ENCODE peak calls at places on chromosomes 12 and 14, in four cellular contexts. A, C, Z and B are unnamed samples.

GRCh38 chr14:52355016-52355430 is 40.9 kb downstream of the PTGER2 start:
- DNase-seq in C (no peak), A (no peak), Z (no peak), B (no peak)

GRCh38 chr12:121365416-121366062 is 13.3 kb upstream of the ANAPC5 start:
- DNase-seq in C (no peak), Z (no peak), A (no peak), B (no peak)

GRCh38 chr12:97308576-97309198 is 153.9 kb upstream of the RMST start:
- DNase-seq in Z (peak), C (peak), A (peak), B (no peak)

GRCh38 chr12:65918057-65918456 is 93.8 kb downstream of the HMGA2 start:
- DNase-seq in A (no peak), Z (peak), C (peak), B (no peak)

GRCh38 chr12:78331764-78332163 is 501.1 kb downstream of the NAV3 start:
- DNase-seq in Z (no peak), A (no peak), C (no peak), B (no peak)

GRCh38 chr14:21379338-21379737 is 4.5 kb downstream of the SUPT16H start:
- DNase-seq in C (no peak), Z (no peak), A (no peak), B (no peak)

GRCh38 chr14:65329481-65329880 is 83.0 kb upstream of the FUT8 start:
- DNase-seq in A (no peak), Z (no peak), C (no peak), B (no peak)

GRCh38 chr12:26034371-26035142 is 76.1 kb downstream of the RASSF8 start:
- DNase-seq in A (no peak), C (no peak), Z (no peak), B (no peak)

GRCh38 chr14:67650694-67651093 is 23.7 kb downstream of the VTI1B start:
- DNase-seq in C (no peak), A (no peak), Z (no peak), B (no peak)

GRCh38 chr14:67569011-67569650 is 30.9 kb downstream of the PIGH start:
- DNase-seq in C (no peak), A (no peak), Z (no peak), B (no peak)

GRCh38 chr14:69114763-69115162 is 38.2 kb downstream of the DCAF5 start:
- DNase-seq in C (no peak), A (no peak), Z (no peak), B (no peak)

GRCh38 chr12:54419088-54419887 is at the start of gene ITGA5:
- DNase-seq in C (no peak), A (peak), Z (peak), B (no peak)

GRCh38 chr12:51678086-51678724 is 87.2 kb downstream of the SCN8A start:
- DNase-seq in C (peak), A (peak), Z (peak), B (peak)

GRCh38 chr12:31773223-31773750 is 44.5 kb upstream of the AMN1 start:
- DNase-seq in C (peak), A (no peak), Z (no peak), B (no peak)

GRCh38 chr12:13066459-13066858 is 22.3 kb downstream of the FAM234B start:
- DNase-seq in Z (no peak), A (no peak), C (no peak), B (no peak)

GRCh38 chr14:106564058-106564643 is 1037.8 kb downstream of the TMEM121 start:
- DNase-seq in A (peak), C (peak), Z (peak), B (peak)
- TF ChIP-seq CTCF in A (no peak), C (peak), Z (peak), B (peak)

GRCh38 chr14:91138511-91139359 is 24.9 kb downstream of the DGLUCY start:
- DNase-seq in C (peak), Z (peak), A (peak), B (peak)

GRCh38 chr14:91143862-91144261 is 30.0 kb downstream of the DGLUCY start:
- DNase-seq in C (no peak), A (no peak), Z (no peak), B (no peak)

GRCh38 chr14:91142214-91142668 is 28.4 kb downstream of the DGLUCY start:
- DNase-seq in A (no peak), C (peak), Z (peak), B (peak)

GRCh38 chr14:91139776-91140175 is 25.9 kb downstream of the DGLUCY start:
- DNase-seq in C (no peak), A (no peak), Z (no peak), B (no peak)

GRCh38 chr14:91140672-91141071 is 26.8 kb downstream of the DGLUCY start:
- DNase-seq in A (peak), Z (no peak), C (peak), B (no peak)
- TF ChIP-seq CTCF in A (peak), Z (no peak), C (peak), B (peak)

DNA sequence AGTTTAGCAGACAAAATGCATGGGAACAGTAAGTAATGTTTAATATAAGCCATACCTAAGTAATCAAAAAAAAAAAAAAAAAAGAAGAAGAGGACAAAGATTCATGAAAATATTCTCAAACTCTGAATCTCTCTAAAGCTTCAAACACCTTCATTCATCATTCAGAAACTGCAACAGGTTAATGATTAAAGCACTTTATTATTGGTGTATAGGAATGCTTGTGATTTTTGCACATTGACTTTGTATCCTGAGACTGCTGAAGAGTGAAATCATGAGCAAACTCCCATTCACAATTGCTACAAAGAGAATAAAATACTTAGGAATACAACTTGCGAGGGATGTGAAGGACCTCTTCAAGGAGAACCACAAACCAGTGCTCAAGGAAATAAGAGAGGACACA is 278.4 kb upstream of the DCN start:
- DNase-seq in A (no peak), Z (no peak), C (no peak), B (no peak)
- TF ChIP-seq CTCF in A (no peak), Z (no peak), C (no peak), B (no peak)

DNA sequence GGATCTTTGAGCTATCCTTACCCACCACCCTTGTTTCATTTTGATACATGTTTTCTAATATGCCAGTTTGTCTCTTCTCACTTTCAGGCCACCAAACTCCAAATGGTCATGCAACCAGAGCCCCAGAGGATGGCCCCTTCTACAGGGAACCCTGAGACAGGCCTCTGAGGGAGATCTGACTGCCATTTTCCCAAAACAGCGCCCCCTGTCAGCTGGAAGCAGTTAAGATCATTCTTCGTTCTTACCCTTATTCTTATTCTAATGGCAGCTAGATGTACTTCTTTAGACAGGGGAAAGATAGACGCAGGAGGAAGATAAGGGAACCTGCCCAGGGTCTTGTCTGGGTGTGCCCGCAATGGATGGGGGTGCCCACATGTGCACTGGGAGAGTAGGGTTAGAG is 38.4 kb downstream of the C12orf56 start:
- DNase-seq in A (no peak), Z (no peak), C (peak), B (no peak)
- TF ChIP-seq CTCF in A (no peak), Z (no peak), C (no peak), B (peak)

DNA sequence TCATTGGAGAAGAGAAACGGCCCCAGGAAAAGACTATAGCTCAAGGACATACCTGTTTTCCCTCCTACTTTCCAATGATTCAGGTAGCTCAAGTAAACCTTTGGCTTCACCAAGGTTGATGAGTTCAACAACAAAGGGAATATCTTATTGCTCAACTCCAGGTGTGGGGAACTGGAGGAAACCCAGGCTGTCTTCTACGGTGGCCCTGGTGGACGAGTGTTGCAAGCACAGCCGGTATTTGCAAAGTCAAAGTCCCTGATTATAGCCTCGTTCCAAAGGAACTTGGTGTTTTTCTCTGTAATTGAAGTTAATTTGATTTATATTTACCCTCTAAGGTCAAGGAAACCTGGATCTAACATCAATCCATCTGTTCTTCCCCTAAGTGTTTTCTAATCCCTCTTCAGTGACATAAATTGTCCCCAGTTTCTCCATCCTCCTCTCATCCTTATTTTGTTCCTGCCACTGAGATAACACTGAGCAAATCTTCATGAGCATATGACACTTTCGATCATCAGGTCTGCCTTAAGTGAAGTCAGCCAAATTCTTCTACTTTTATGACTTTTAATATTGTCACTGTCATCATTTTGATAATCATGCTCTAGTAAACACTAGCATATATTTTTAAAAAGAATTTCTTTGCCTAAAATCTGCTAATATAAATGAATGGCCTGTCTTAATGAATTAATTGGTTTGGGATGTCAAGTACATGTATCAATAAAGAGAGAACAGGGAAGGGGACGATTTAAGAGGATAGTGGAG is 174.6 kb upstream of the TBX3 start:
- DNase-seq in A (peak), Z (no peak), C (no peak), B (no peak)
- TF ChIP-seq CTCF in A (no peak), Z (no peak), C (no peak), B (no peak)